ENCODE peak calls at places on chromosomes 7 and 10, in five cellular contexts. J is HEK293T, W is H1, G is GM12878, K is HepG2. Z is an unnamed sample.

GRCh38 chr10:131047501-131047900 is 264.0 kb downstream of the TCERG1L start:
- DNase-seq in J (no peak), W (no peak), G (no peak), K (no peak), Z (no peak)

GRCh38 chr7:52355059-52355458 is 680.4 kb upstream of the POM121L12 start:
- DNase-seq in J (no peak), W (no peak), G (no peak), K (no peak), Z (no peak)

GRCh38 chr10:48648172-48648942 is 36.3 kb upstream of the WDFY4 start:
- DNase-seq in J (no peak), W (no peak), G (peak; percentile 52), K (no peak), Z (no peak)

GRCh38 chr10:102796407-102797176 is 40.6 kb downstream of the CYP17A1 start:
- DNase-seq in J (no peak), W (no peak), G (peak; percentile 49), K (no peak), Z (no peak)

GRCh38 chr7:139300390-139300789 is 40.7 kb upstream of the FMC1 start:
- DNase-seq in J (no peak), W (no peak), G (no peak), K (no peak), Z (no peak)

GRCh38 chr10:80199828-80200227 is 5.5 kb downstream of the ANXA11 start:
- DNase-seq in J (no peak), W (no peak), G (no peak), K (no peak), Z (no peak)

GRCh38 chr7:70710011-70710480 is 421.9 kb upstream of the GALNT17 start:
- DNase-seq in J (no peak), W (no peak), G (peak; percentile 73), K (no peak), Z (no peak)

GRCh38 chr10:74035324-74035723 is 37.4 kb downstream of the VCL start:
- DNase-seq in J (no peak), W (no peak), G (no peak), K (no peak), Z (no peak)

GRCh38 chr10:127945335-127945734 is 38.4 kb downstream of the PTPRE start:
- DNase-seq in J (no peak), W (no peak), G (no peak), K (no peak), Z (no peak)

GRCh38 chr7:136657332-136657942 is 211.0 kb upstream of the CHRM2 start:
- DNase-seq in J (no peak), W (no peak), G (no peak), K (no peak), Z (no peak)

GRCh38 chr10:71735709-71736569 is 16.4 kb upstream of the C10orf105 start:
- DNase-seq in J (no peak), W (no peak), G (no peak), K (no peak), Z (no peak)

GRCh38 chr10:86688398-86688921 is 20.1 kb downstream of the LDB3 start:
- DNase-seq in J (peak; percentile 81), W (peak; percentile 54), G (no peak), K (peak; percentile 48), Z (peak; percentile 57)

GRCh38 chr7:111864291-111864976 is 302.1 kb upstream of the IMMP2L start:
- DNase-seq in J (no peak), W (no peak), G (no peak), K (no peak), Z (no peak)

GRCh38 chr10:129101232-129101980 is 365.6 kb upstream of the MGMT start:
- DNase-seq in J (no peak), W (no peak), G (no peak), K (no peak), Z (no peak)

GRCh38 chr10:70728328-70728727 is 56.0 kb downstream of the ADAMTS14 start:
- DNase-seq in J (no peak), W (no peak), G (no peak), K (no peak), Z (no peak)

GRCh38 chr10:21496285-21497176 is 29.0 kb downstream of the SKIDA1 start:
- DNase-seq in J (peak; percentile 55), W (no peak), G (no peak), K (peak; percentile 54), Z (no peak)

GRCh38 chr10:18551473-18551872 is 99.9 kb downstream of the NSUN6 start:
- DNase-seq in J (no peak), W (no peak), G (no peak), K (no peak), Z (no peak)

GRCh38 chr7:116505823-116506222 is 6.3 kb downstream of the CAV2 start:
- DNase-seq in J (no peak), W (no peak), G (no peak), K (no peak), Z (no peak)

GRCh38 chr7:1458676-1459511 is at the start of gene MICALL2:
- DNase-seq in J (peak; percentile 38), W (no peak), G (no peak), K (peak; percentile 49), Z (no peak)

GRCh38 chr7:55515569-55516279 is 56.6 kb downstream of the VOPP1 start:
- DNase-seq in J (no peak), W (no peak), G (no peak), K (no peak), Z (no peak)

GRCh38 chr7:107690084-107690483 is 29.5 kb downstream of the SLC26A4 start:
- DNase-seq in J (no peak), W (no peak), G (no peak), K (no peak), Z (no peak)

GRCh38 chr7:29500719-29501118 is 62.9 kb upstream of the PRR15 start:
- DNase-seq in J (no peak), W (no peak), G (no peak), K (no peak), Z (no peak)

GRCh38 chr10:94133239-94133638 is 139.5 kb downstream of the PLCE1 start:
- DNase-seq in J (no peak), W (no peak), G (no peak), K (no peak), Z (no peak)

GRCh38 chr7:91357379-91357778 is 93.1 kb downstream of the FZD1 start:
- DNase-seq in J (no peak), W (no peak), G (no peak), K (no peak), Z (no peak)
- TF ChIP-seq SUZ12 in J (no peak), W (no peak), G (no peak), K (no peak), Z (no peak)

GRCh38 chr7:34162017-34162565 is 256.8 kb downstream of the BMPER start:
- DNase-seq in J (no peak), W (no peak), G (no peak), K (no peak), Z (no peak)
- TF ChIP-seq SUZ12 in J (no peak), W (no peak), G (no peak), K (no peak), Z (no peak)

DNA sequence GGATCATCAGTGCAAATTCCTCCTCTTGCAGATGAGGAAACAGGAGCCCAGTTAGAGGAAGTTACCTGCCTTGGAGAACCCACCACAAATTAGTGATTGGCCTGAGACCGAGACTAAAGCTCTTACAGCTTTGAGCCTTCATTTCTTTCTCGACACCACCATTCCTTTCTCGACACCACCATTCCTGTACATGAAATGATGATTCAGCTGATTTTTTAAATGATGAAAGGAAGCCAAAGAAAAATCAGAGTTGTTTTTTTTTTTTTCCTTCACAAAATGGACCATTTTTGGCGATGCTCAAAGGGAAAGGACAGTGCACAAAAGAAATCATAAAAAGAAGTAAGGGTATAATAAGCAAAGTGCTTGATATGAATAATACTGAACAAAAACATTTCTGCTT is 1080.2 kb upstream of the AUTS2 start:
- DNase-seq in J (no peak), W (no peak), G (no peak), K (no peak), Z (no peak)
- TF ChIP-seq SUZ12 in J (no peak), W (no peak), G (no peak), K (no peak), Z (no peak)

GRCh38 chr10:121864653-121865052 is 63.2 kb downstream of the ATE1 start:
- DNase-seq in J (no peak), W (no peak), G (no peak), K (no peak), Z (no peak)

GRCh38 chr10:121862042-121862441 is 65.8 kb downstream of the ATE1 start:
- DNase-seq in J (no peak), W (no peak), G (no peak), K (no peak), Z (no peak)

GRCh38 chr10:121862624-121863023 is 65.2 kb downstream of the ATE1 start:
- DNase-seq in J (no peak), W (no peak), G (no peak), K (no peak), Z (no peak)

GRCh38 chr10:121864168-121864567 is 63.7 kb downstream of the ATE1 start:
- DNase-seq in J (no peak), W (no peak), G (no peak), K (no peak), Z (no peak)

DNA sequence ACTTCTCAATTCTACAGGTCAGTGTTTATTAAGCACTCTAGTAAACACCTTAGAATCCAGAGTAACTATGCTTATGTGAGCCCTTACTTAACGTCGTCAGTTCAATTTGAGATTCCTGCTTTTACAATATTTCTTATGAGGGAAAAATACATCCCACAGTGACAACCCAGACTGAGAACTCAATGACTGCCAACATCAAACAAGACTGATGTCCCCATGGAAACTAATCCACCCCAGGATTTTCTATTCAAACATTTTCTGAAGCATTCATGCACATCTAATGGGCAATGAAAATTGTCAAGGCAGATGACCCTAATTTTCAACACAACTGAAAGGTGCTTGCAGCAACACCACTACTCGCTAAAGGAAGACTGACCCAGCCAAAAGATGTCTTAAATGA is 67.0 kb downstream of the ATE1 start:
- DNase-seq in J (no peak), W (no peak), G (no peak), K (no peak), Z (no peak)
- TF ChIP-seq SUZ12 in J (no peak), W (no peak), G (no peak), K (no peak), Z (no peak)

GRCh38 chr10:110414563-110415309 is 83.0 kb upstream of the DUSP5 start:
- DNase-seq in J (no peak), W (no peak), G (peak; percentile 99), K (peak; percentile 35), Z (no peak)
- TF ChIP-seq SUZ12 in J (no peak), W (no peak), G (no peak), K (no peak), Z (no peak)

Z was measured in NT2/D1.